ENCODE peak calls at places on chromosomes 7 and 10, in five cellular contexts. I is lower leg skin, E is transverse colon, K is thoracic aorta, F is Calu3. R is an unnamed sample.

GRCh38 chr7:104207348-104207730 is 474 bp downstream of the ORC5 start:
- DNase-seq in I (no peak), E (no peak), K (no peak), F (no peak), R (peak)

GRCh38 chr7:74254858-74255379 is 720 bp upstream of the RFC2 start:
- DNase-seq in I (no peak), E (peak), K (no peak), F (no peak), R (no peak)

GRCh38 chr7:104156842-104157277 is 51.0 kb downstream of the ORC5 start:
- DNase-seq in I (no peak), E (no peak), K (no peak), F (no peak), R (no peak)

GRCh38 chr10:125160856-125161569 is 650 bp upstream of the CTBP2 start:
- DNase-seq in I (peak), E (peak), K (no peak), F (peak), R (peak)

GRCh38 chr10:48309711-48310226 is 3.3 kb downstream of the MAPK8 start:
- DNase-seq in I (no peak), E (no peak), K (no peak), F (no peak), R (peak)

GRCh38 chr10:71771821-71772617 is 1.3 kb downstream of the VSIR start:
- DNase-seq in I (peak), E (peak), K (peak), F (peak), R (peak)

GRCh38 chr7:103446046-103446520 is at the start of gene SLC26A5:
- DNase-seq in I (no peak), E (peak), K (no peak), F (peak), R (peak)

GRCh38 chr7:2405601-2406345 is 2.4 kb downstream of the CHST12 start:
- DNase-seq in I (no peak), E (peak), K (no peak), F (no peak), R (no peak)

GRCh38 chr7:44949315-44949714 is 29.5 kb downstream of the MYO1G start:
- DNase-seq in I (no peak), E (no peak), K (no peak), F (no peak), R (no peak)

GRCh38 chr7:149635561-149636329 is 137.6 kb downstream of the ZNF467 start:
- DNase-seq in I (no peak), E (no peak), K (no peak), F (no peak), R (no peak)

GRCh38 chr7:100708395-100708794 is 2.5 kb downstream of the POP7 start:
- DNase-seq in I (no peak), E (no peak), K (no peak), F (no peak), R (no peak)

GRCh38 chr10:8810677-8811076 is 756.2 kb downstream of the GATA3 start:
- DNase-seq in I (no peak), E (no peak), K (no peak), F (no peak), R (no peak)

GRCh38 chr10:29917311-29917710 is 142.1 kb downstream of the JCAD start:
- DNase-seq in I (no peak), E (no peak), K (no peak), F (no peak), R (no peak)

GRCh38 chr10:102419561-102420442 is 834 bp upstream of the FBXL15 start:
- DNase-seq in I (no peak), E (peak), K (no peak), F (peak), R (peak)

GRCh38 chr7:36153571-36154097 is 580 bp downstream of the EEPD1 start:
- DNase-seq in I (no peak), E (no peak), K (no peak), F (peak), R (no peak)

GRCh38 chr7:36157506-36158320 is 4.7 kb downstream of the EEPD1 start:
- DNase-seq in I (no peak), E (no peak), K (no peak), F (no peak), R (peak)

GRCh38 chr7:36154255-36155212 is 1.5 kb downstream of the EEPD1 start:
- DNase-seq in I (no peak), E (no peak), K (no peak), F (peak), R (no peak)

GRCh38 chr7:36158321-36158605 is 5.2 kb downstream of the EEPD1 start:
- DNase-seq in I (no peak), E (no peak), K (no peak), F (no peak), R (no peak)

GRCh38 chr7:36155811-36156361 is 2.8 kb downstream of the EEPD1 start:
- DNase-seq in I (peak), E (peak), K (no peak), F (peak), R (no peak)
- TF ChIP-seq CTCF in I (no peak), E (no peak), K (no peak), F (peak), R (no peak)

GRCh38 chr10:44830022-44830421 is 81.1 kb upstream of the TMEM72 start:
- DNase-seq in I (no peak), E (no peak), K (no peak), F (no peak), R (no peak)

GRCh38 chr10:44835300-44835699 is 75.8 kb upstream of the TMEM72 start:
- DNase-seq in I (no peak), E (no peak), K (no peak), F (no peak), R (no peak)

GRCh38 chr10:44832595-44833390 is 78.3 kb upstream of the TMEM72 start:
- DNase-seq in I (no peak), E (no peak), K (no peak), F (no peak), R (no peak)

GRCh38 chr10:44831581-44831980 is 79.6 kb upstream of the TMEM72 start:
- DNase-seq in I (no peak), E (no peak), K (no peak), F (no peak), R (no peak)

DNA sequence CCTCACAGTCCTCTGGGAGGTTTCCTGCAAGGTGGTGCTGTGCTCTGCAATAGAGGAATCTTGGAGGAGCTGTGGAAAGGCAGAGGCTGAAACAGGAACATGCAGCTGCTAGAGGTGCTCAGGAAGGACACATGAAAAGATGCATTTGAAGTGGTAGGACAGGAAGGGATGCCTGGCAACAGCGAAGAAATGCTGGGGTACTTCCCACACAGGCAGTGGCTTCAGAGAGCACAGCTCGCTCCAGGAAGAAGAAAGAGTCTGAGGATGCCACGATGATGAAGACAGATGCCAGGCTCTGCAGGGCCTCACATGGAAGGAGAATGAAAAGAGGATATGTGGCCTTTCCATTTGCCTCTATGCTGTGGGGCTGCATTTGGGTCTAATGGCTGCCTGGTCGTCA is 77.0 kb upstream of the TMEM72 start:
- DNase-seq in I (no peak), E (no peak), K (no peak), F (no peak), R (no peak)
- TF ChIP-seq CTCF in I (no peak), E (no peak), K (no peak), F (no peak), R (no peak)

DNA sequence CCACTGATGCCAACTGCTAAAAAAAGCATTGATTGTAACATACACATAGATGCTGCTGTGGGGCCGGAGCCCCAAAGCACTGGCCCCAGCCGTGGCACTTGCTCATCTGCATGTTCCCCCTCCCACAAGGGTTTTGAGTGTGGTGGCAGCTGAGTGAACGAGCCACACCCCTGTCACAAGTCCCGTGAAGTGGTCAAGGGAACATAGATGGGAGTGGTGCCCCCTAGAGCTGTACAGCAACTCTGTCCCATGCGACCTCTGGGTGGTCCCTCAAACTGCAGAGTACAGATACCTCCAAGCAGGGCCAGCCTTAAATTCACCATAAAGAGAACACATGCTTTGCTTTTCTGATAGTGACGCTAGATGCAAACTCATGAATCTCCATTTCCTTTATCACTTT is 503.3 kb upstream of the NRP1 start:
- DNase-seq in I (no peak), E (no peak), K (no peak), F (no peak), R (no peak)
- TF ChIP-seq CTCF in I (no peak), E (no peak), K (no peak), F (no peak), R (no peak)

GRCh38 chr7:4225352-4225751 is 456.7 kb upstream of the FOXK1 start:
- DNase-seq in I (no peak), E (no peak), K (no peak), F (no peak), R (no peak)

GRCh38 chr7:4221043-4221442 is 461.1 kb upstream of the FOXK1 start:
- DNase-seq in I (no peak), E (no peak), K (no peak), F (no peak), R (no peak)

GRCh38 chr7:4230352-4230751 is 451.7 kb upstream of the FOXK1 start:
- DNase-seq in I (no peak), E (no peak), K (no peak), F (no peak), R (no peak)

GRCh38 chr7:4227105-4228010 is 454.7 kb upstream of the FOXK1 start:
- DNase-seq in I (no peak), E (no peak), K (no peak), F (no peak), R (no peak)

GRCh38 chr7:4226166-4226857 is 455.8 kb upstream of the FOXK1 start:
- DNase-seq in I (no peak), E (no peak), K (no peak), F (no peak), R (no peak)
- TF ChIP-seq CTCF in I (no peak), E (no peak), K (no peak), F (no peak), R (no peak)

GRCh38 chr10:110498982-110499795 is 1.5 kb downstream of the DUSP5 start:
- DNase-seq in I (peak), E (peak), K (no peak), F (peak), R (peak)
- TF ChIP-seq CTCF in I (no peak), E (no peak), K (no peak), F (no peak), R (no peak)

DNA sequence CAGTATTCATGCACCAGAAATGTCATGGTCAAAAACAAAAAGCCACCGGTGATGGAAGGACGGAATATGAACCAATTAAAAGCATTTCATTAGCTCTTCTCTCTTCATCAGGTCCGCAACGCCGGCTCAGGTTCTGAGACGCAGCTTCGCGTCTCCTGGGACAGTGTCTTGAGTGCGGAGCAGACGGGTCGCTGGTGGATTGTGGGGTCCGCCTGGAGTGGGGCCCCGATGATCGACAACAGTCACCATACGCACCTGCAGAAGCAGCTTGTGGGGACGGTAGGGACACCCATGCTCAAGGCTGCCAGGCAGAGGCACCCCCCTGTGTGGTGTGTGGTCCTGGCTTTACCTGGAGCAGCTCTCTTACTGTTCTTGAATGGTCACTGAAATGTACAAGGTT is 13.4 kb downstream of the NOM1 start:
- DNase-seq in I (no peak), E (no peak), K (no peak), F (no peak), R (no peak)
- TF ChIP-seq CTCF in I (no peak), E (no peak), K (no peak), F (no peak), R (no peak)

GRCh38 chr10:69697006-69697405 is 67.0 kb downstream of the FAM241B start:
- DNase-seq in I (no peak), E (no peak), K (no peak), F (no peak), R (no peak)

GRCh38 chr10:69693886-69694285 is 63.8 kb downstream of the FAM241B start:
- DNase-seq in I (no peak), E (no peak), K (no peak), F (no peak), R (no peak)

GRCh38 chr10:69692891-69693290 is 62.8 kb downstream of the FAM241B start:
- DNase-seq in I (no peak), E (no peak), K (no peak), F (no peak), R (no peak)

GRCh38 chr10:69696073-69696731 is 66.2 kb downstream of the FAM241B start:
- DNase-seq in I (no peak), E (no peak), K (no peak), F (peak), R (peak)
- TF ChIP-seq CTCF in I (no peak), E (peak), K (peak), F (peak), R (peak)

DNA sequence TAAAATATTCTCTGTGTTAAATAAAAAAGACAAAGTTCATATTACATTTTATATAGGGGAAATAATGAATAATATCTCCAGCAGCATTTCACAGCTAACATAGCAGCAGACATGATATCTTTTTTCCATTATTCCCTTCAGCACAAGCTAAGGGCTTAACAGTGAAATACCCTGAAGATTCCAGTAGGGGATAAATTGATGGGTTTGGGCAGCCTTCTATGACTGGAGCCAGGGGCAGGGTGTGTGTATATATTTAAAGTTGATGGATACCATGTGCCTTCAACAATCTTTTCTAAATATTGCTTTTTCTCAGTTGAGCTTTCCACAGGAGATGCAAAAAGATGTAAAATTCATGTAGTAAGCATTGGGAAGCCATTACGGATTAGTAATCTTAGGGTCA is 151.2 kb downstream of the MAGI2 start:
- DNase-seq in I (no peak), E (no peak), K (no peak), F (no peak), R (no peak)
- TF ChIP-seq CTCF in I (no peak), E (no peak), K (no peak), F (no peak), R (no peak)